ENCODE peak calls at places on chromosome 18, in four cellular contexts. N is cardiac fibroblast, O is HCT116, J is brain microvascular endothelial cell. H is an unnamed sample.

GRCh38 chr18:384897-385296 is 115.6 kb downstream of the COLEC12 start:
- DNase-seq in N (no peak), O (no peak), J (no peak), H (no peak)

GRCh38 chr18:59902180-59902992 is 2.6 kb downstream of the PMAIP1 start:
- DNase-seq in N (peak), O (no peak), J (no peak), H (no peak)

GRCh38 chr18:79935499-79935898 is 16.0 kb downstream of the SLC66A2 start:
- DNase-seq in N (no peak), O (no peak), J (no peak), H (no peak)

GRCh38 chr18:74579704-74580103 is 18.0 kb upstream of the ZNF407 start:
- DNase-seq in N (no peak), O (no peak), J (no peak), H (no peak)

GRCh38 chr18:79380816-79381806 is 14.6 kb upstream of the NFATC1 start:
- DNase-seq in N (peak), O (no peak), J (no peak), H (no peak)

GRCh38 chr18:77262655-77263470 is 13.2 kb downstream of the GALR1 start:
- DNase-seq in N (no peak), O (no peak), J (no peak), H (peak)

GRCh38 chr18:75625966-75626365 is 198.5 kb upstream of the SMIM21 start:
- DNase-seq in N (peak), O (no peak), J (no peak), H (no peak)

GRCh38 chr18:3511980-3512379 is 62.0 kb downstream of the TGIF1 start:
- DNase-seq in N (peak), O (no peak), J (peak), H (no peak)

GRCh38 chr18:61993831-61994230 is 101.0 kb upstream of the RNF152 start:
- DNase-seq in N (peak), O (no peak), J (no peak), H (no peak)

GRCh38 chr18:75926811-75927210 is 499.3 kb upstream of the SMIM21 start:
- DNase-seq in N (no peak), O (no peak), J (no peak), H (no peak)

GRCh38 chr18:51446571-51447210 is 249.2 kb upstream of the MEX3C start:
- DNase-seq in N (no peak), O (no peak), J (no peak), H (no peak)

GRCh38 chr18:35463837-35464236 is 33.9 kb downstream of the INO80C start:
- DNase-seq in N (no peak), O (no peak), J (no peak), H (no peak)

DNA sequence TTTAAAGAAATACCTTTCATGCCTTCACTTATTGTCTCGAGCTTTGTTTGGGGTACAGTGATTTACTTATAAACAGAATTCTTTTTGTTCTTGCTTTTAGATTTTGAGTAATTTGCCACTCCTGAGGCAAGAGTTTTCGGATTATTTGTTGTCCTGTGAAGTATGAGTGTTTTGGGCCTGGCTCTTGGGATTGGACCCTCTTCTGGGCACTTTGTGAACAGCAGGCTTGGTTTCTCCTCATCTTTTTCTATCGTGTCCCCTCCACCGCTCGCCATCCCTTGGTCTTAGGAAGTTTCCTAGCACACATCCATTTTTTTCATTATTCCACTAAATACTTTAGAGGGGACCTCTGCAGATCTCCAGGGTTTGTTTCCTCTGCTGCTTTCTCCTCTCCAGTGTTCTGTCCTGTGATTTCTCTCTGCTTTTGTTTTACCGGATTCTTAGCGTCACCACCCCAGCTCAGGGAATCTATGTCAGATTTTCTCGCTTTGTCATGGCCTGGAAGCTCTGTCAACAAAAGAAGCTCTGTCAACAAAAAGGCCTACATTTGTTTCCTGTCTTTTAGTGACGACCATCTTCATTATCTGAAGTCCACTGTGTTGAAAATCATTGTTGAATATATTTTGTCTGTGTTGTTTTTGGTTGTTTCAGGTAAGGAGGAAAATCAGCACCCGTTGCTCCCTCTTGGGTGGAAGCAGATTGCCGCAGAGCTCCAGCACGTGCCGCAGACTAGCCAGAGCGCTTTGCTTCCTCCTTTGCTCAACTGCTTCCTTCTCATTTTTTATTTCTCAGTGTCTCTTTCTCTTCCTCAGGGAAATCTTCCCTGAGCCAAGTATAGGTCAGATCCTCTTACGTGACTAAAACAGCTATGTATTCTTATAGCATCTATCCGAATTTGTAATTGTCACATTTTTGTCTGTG is 27.8 kb downstream of the ANKRD62 start:
- DNase-seq in N (peak), O (peak), J (peak), H (no peak)
- TF ChIP-seq CTCF in N (peak), O (peak), J (peak), H (no peak)

GRCh38 chr18:2411381-2411977 is 159.8 kb downstream of the METTL4 start:
- DNase-seq in N (peak), O (no peak), J (peak), H (no peak)
- TF ChIP-seq CTCF in N (no peak), O (no peak), J (no peak), H (no peak)

GRCh38 chr18:55524353-55525123 is 63.5 kb downstream of the TCF4 start:
- DNase-seq in N (no peak), O (no peak), J (no peak), H (no peak)
- TF ChIP-seq CTCF in N (no peak), O (no peak), J (no peak), H (no peak)

GRCh38 chr18:21191596-21192307 is 50.3 kb upstream of the GREB1L start:
- DNase-seq in N (peak), O (peak), J (peak), H (peak)
- TF ChIP-seq CTCF in N (peak), O (peak), J (peak), H (peak)

GRCh38 chr18:27604583-27604982 is 419.5 kb upstream of the CHST9 start:
- DNase-seq in N (peak), O (no peak), J (peak), H (no peak)

GRCh38 chr18:27606851-27607250 is 421.7 kb upstream of the CHST9 start:
- DNase-seq in N (no peak), O (no peak), J (no peak), H (no peak)

GRCh38 chr18:27608174-27608573 is 423.1 kb upstream of the CHST9 start:
- DNase-seq in N (no peak), O (no peak), J (no peak), H (no peak)

GRCh38 chr18:27602092-27602491 is 417.0 kb upstream of the CHST9 start:
- DNase-seq in N (no peak), O (no peak), J (no peak), H (no peak)

DNA sequence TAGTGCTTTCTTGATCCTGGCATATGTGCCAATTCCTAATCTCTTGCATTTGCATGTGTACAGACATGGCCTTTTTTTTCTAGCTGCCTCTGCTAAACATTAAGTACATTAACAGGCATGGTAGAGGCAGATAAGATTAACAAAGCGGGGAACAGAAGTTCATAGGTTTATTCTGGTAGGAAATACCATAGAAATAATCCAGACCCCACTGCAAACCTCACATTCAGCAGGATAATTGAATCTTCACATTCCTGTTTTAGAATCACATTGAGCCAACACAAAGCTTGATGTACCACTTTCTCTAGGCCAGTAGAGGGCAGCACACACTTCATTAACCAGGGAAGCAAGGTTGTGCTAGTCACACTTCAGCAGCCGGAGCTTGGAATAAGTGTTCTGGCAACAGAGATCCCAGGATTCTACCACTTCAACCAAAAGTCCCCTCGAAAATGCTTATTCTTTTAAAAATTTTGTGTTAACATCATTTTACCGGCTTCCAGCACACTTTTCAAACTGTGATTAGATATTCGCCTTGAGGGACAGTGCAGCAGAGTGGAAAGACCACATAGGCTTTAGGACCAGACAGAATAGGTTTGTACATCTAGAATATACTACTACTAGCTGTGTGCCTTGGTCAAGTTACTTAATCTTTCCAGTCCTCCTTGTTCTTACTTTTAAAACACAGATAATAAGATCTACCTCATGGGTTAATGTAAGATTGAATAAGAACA is 420.2 kb upstream of the CHST9 start:
- DNase-seq in N (peak), O (peak), J (peak), H (peak)
- TF ChIP-seq CTCF in N (peak), O (peak), J (peak), H (peak)